ENCODE peak calls at places on chromosomes 13 and 19, in four cellular contexts. One of them, this sample, is unnamed.

GRCh38 chr13:64278493-64278892 is 2862.8 kb upstream of the PCDH20 start:
- DNase-seq in NCI-H1105 treated with DMSO at 0.1 percent for 48 hours: no peak
- DNase-seq in NCI-H748 treated with DMSO at 0.1 percent for 48 hours: no peak
- DNase-seq in H9: no peak
- DNase-seq in this sample: no peak

GRCh38 chr13:82674546-82674945 is 1207.7 kb downstream of the SLITRK1 start:
- DNase-seq in NCI-H1105 treated with DMSO at 0.1 percent for 48 hours: no peak
- DNase-seq in NCI-H748 treated with DMSO at 0.1 percent for 48 hours: no peak
- DNase-seq in H9: no peak
- DNase-seq in this sample: no peak

GRCh38 chr19:15107056-15108010 is at the start of gene SYDE1:
- DNase-seq in NCI-H1105 treated with DMSO at 0.1 percent for 48 hours: no peak
- DNase-seq in NCI-H748 treated with DMSO at 0.1 percent for 48 hours: no peak
- DNase-seq in H9: peak
- DNase-seq in this sample: no peak

GRCh38 chr13:105202384-105202783 is 1333.1 kb downstream of the EFNB2 start:
- DNase-seq in NCI-H1105 treated with DMSO at 0.1 percent for 48 hours: no peak
- DNase-seq in NCI-H748 treated with DMSO at 0.1 percent for 48 hours: no peak
- DNase-seq in H9: no peak
- DNase-seq in this sample: peak

GRCh38 chr13:30033681-30034447 is 183.4 kb upstream of the UBL3 start:
- DNase-seq in NCI-H1105 treated with DMSO at 0.1 percent for 48 hours: no peak
- DNase-seq in NCI-H748 treated with DMSO at 0.1 percent for 48 hours: no peak
- DNase-seq in H9: no peak
- DNase-seq in this sample: peak

GRCh38 chr19:3950871-3951861 is 18.3 kb downstream of the NMRK2 start:
- DNase-seq in NCI-H1105 treated with DMSO at 0.1 percent for 48 hours: no peak
- DNase-seq in NCI-H748 treated with DMSO at 0.1 percent for 48 hours: no peak
- DNase-seq in H9: no peak
- DNase-seq in this sample: no peak

GRCh38 chr13:78256479-78256878 is 337.8 kb upstream of the EDNRB start:
- DNase-seq in NCI-H1105 treated with DMSO at 0.1 percent for 48 hours: no peak
- DNase-seq in NCI-H748 treated with DMSO at 0.1 percent for 48 hours: no peak
- DNase-seq in H9: no peak
- DNase-seq in this sample: no peak

GRCh38 chr13:44874886-44875630 is 114.2 kb downstream of the NUFIP1 start:
- DNase-seq in NCI-H1105 treated with DMSO at 0.1 percent for 48 hours: no peak
- DNase-seq in NCI-H748 treated with DMSO at 0.1 percent for 48 hours: no peak
- DNase-seq in H9: no peak
- DNase-seq in this sample: no peak

GRCh38 chr13:44293908-44294735 is 79.5 kb upstream of the SERP2 start:
- DNase-seq in NCI-H1105 treated with DMSO at 0.1 percent for 48 hours: no peak
- DNase-seq in NCI-H748 treated with DMSO at 0.1 percent for 48 hours: no peak
- DNase-seq in H9: no peak
- DNase-seq in this sample: no peak

GRCh38 chr13:48398450-48399095 is 14.3 kb downstream of the LPAR6 start:
- DNase-seq in NCI-H1105 treated with DMSO at 0.1 percent for 48 hours: no peak
- DNase-seq in NCI-H748 treated with DMSO at 0.1 percent for 48 hours: no peak
- DNase-seq in H9: no peak
- DNase-seq in this sample: no peak

GRCh38 chr19:2528543-2529173 is 52.7 kb downstream of the GADD45B start:
- DNase-seq in NCI-H1105 treated with DMSO at 0.1 percent for 48 hours: no peak
- DNase-seq in NCI-H748 treated with DMSO at 0.1 percent for 48 hours: no peak
- DNase-seq in H9: peak
- DNase-seq in this sample: no peak

GRCh38 chr19:57245066-57245465 is 4.6 kb downstream of the ZNF805 start:
- DNase-seq in NCI-H1105 treated with DMSO at 0.1 percent for 48 hours: no peak
- DNase-seq in NCI-H748 treated with DMSO at 0.1 percent for 48 hours: no peak
- DNase-seq in H9: no peak
- DNase-seq in this sample: no peak

GRCh38 chr19:5246554-5247155 is 94.0 kb downstream of the PTPRS start:
- DNase-seq in NCI-H1105 treated with DMSO at 0.1 percent for 48 hours: no peak
- DNase-seq in NCI-H748 treated with DMSO at 0.1 percent for 48 hours: no peak
- DNase-seq in H9: no peak
- DNase-seq in this sample: no peak

GRCh38 chr13:79810018-79810417 is 329.1 kb downstream of the NDFIP2 start:
- DNase-seq in NCI-H1105 treated with DMSO at 0.1 percent for 48 hours: no peak
- DNase-seq in NCI-H748 treated with DMSO at 0.1 percent for 48 hours: no peak
- DNase-seq in H9: no peak
- DNase-seq in this sample: no peak

GRCh38 chr13:31200636-31200970 is 828 bp downstream of the B3GLCT start:
- DNase-seq in NCI-H1105 treated with DMSO at 0.1 percent for 48 hours: peak
- DNase-seq in NCI-H748 treated with DMSO at 0.1 percent for 48 hours: no peak
- DNase-seq in H9: peak
- DNase-seq in this sample: peak

GRCh38 chr13:33799950-33800592 is 17.9 kb upstream of the RFC3 start:
- DNase-seq in NCI-H1105 treated with DMSO at 0.1 percent for 48 hours: peak
- DNase-seq in NCI-H748 treated with DMSO at 0.1 percent for 48 hours: no peak
- DNase-seq in H9: no peak
- DNase-seq in this sample: no peak

GRCh38 chr19:50384685-50385535 is 763 bp downstream of the POLD1 start:
- DNase-seq in NCI-H1105 treated with DMSO at 0.1 percent for 48 hours: peak
- DNase-seq in NCI-H748 treated with DMSO at 0.1 percent for 48 hours: no peak
- DNase-seq in H9: no peak
- DNase-seq in this sample: no peak

GRCh38 chr13:27481766-27482165 is 31.4 kb upstream of the MTIF3 start:
- DNase-seq in NCI-H1105 treated with DMSO at 0.1 percent for 48 hours: peak
- DNase-seq in NCI-H748 treated with DMSO at 0.1 percent for 48 hours: peak
- DNase-seq in H9: peak
- DNase-seq in this sample: peak

GRCh38 chr19:3243851-3244700 is 19.6 kb downstream of the CELF5 start:
- DNase-seq in NCI-H1105 treated with DMSO at 0.1 percent for 48 hours: no peak
- DNase-seq in NCI-H748 treated with DMSO at 0.1 percent for 48 hours: no peak
- DNase-seq in H9: peak
- DNase-seq in this sample: no peak

GRCh38 chr19:5293607-5294089 is 47.0 kb downstream of the PTPRS start:
- DNase-seq in NCI-H1105 treated with DMSO at 0.1 percent for 48 hours: peak
- DNase-seq in NCI-H748 treated with DMSO at 0.1 percent for 48 hours: no peak
- DNase-seq in H9: peak
- DNase-seq in this sample: peak

GRCh38 chr19:892243-892996 is 567 bp downstream of the MED16 start:
- DNase-seq in NCI-H1105 treated with DMSO at 0.1 percent for 48 hours: no peak
- DNase-seq in NCI-H748 treated with DMSO at 0.1 percent for 48 hours: no peak
- DNase-seq in H9: no peak
- DNase-seq in this sample: no peak

GRCh38 chr13:48233886-48234488 is 981 bp downstream of the ITM2B start:
- DNase-seq in NCI-H1105 treated with DMSO at 0.1 percent for 48 hours: no peak
- DNase-seq in NCI-H748 treated with DMSO at 0.1 percent for 48 hours: no peak
- DNase-seq in H9: no peak
- DNase-seq in this sample: no peak

GRCh38 chr13:98998831-98999634 is 21.2 kb upstream of the DOCK9 start:
- DNase-seq in NCI-H1105 treated with DMSO at 0.1 percent for 48 hours: no peak
- DNase-seq in NCI-H748 treated with DMSO at 0.1 percent for 48 hours: no peak
- DNase-seq in H9: no peak
- DNase-seq in this sample: no peak

GRCh38 chr13:66237411-66238062 is 992.6 kb downstream of the PCDH9 start:
- DNase-seq in NCI-H1105 treated with DMSO at 0.1 percent for 48 hours: no peak
- DNase-seq in NCI-H748 treated with DMSO at 0.1 percent for 48 hours: no peak
- DNase-seq in H9: no peak
- DNase-seq in this sample: no peak

GRCh38 chr19:38370299-38370698 is 4.1 kb upstream of the PSMD8 start:
- DNase-seq in NCI-H1105 treated with DMSO at 0.1 percent for 48 hours: no peak
- DNase-seq in NCI-H748 treated with DMSO at 0.1 percent for 48 hours: no peak
- DNase-seq in H9: no peak
- DNase-seq in this sample: no peak

GRCh38 chr13:53005631-53006030 is 23.0 kb upstream of the OLFM4 start:
- DNase-seq in NCI-H1105 treated with DMSO at 0.1 percent for 48 hours: no peak
- DNase-seq in NCI-H748 treated with DMSO at 0.1 percent for 48 hours: no peak
- DNase-seq in H9: no peak
- DNase-seq in this sample: no peak

GRCh38 chr19:43643326-43643725 is 3.7 kb upstream of the CADM4 start:
- DNase-seq in NCI-H1105 treated with DMSO at 0.1 percent for 48 hours: peak
- DNase-seq in NCI-H748 treated with DMSO at 0.1 percent for 48 hours: no peak
- DNase-seq in H9: no peak
- DNase-seq in this sample: no peak

GRCh38 chr13:109357751-109358150 is 428.6 kb downstream of the IRS2 start:
- DNase-seq in NCI-H1105 treated with DMSO at 0.1 percent for 48 hours: no peak
- DNase-seq in NCI-H748 treated with DMSO at 0.1 percent for 48 hours: no peak
- DNase-seq in H9: no peak
- DNase-seq in this sample: no peak

GRCh38 chr13:60759499-60759898 is 362.5 kb downstream of the TDRD3 start:
- DNase-seq in NCI-H1105 treated with DMSO at 0.1 percent for 48 hours: peak
- DNase-seq in NCI-H748 treated with DMSO at 0.1 percent for 48 hours: peak
- DNase-seq in H9: no peak
- DNase-seq in this sample: no peak

GRCh38 chr19:54179921-54180452 is 7.0 kb upstream of the TMC4 start:
- DNase-seq in NCI-H1105 treated with DMSO at 0.1 percent for 48 hours: peak
- DNase-seq in NCI-H748 treated with DMSO at 0.1 percent for 48 hours: peak
- DNase-seq in H9: peak
- DNase-seq in this sample: no peak

GRCh38 chr13:52356327-52356726 is 49.6 kb downstream of the THSD1 start:
- DNase-seq in NCI-H1105 treated with DMSO at 0.1 percent for 48 hours: no peak
- DNase-seq in NCI-H748 treated with DMSO at 0.1 percent for 48 hours: no peak
- DNase-seq in H9: no peak
- DNase-seq in this sample: no peak

GRCh38 chr19:3899531-3900294 is 19.2 kb downstream of the ATCAY start:
- DNase-seq in NCI-H1105 treated with DMSO at 0.1 percent for 48 hours: no peak
- DNase-seq in NCI-H748 treated with DMSO at 0.1 percent for 48 hours: no peak
- DNase-seq in H9: no peak
- DNase-seq in this sample: no peak

GRCh38 chr13:24071423-24072075 is 89.0 kb upstream of the SPATA13 start:
- DNase-seq in NCI-H1105 treated with DMSO at 0.1 percent for 48 hours: no peak
- DNase-seq in NCI-H748 treated with DMSO at 0.1 percent for 48 hours: no peak
- DNase-seq in H9: no peak
- DNase-seq in this sample: no peak

GRCh38 chr19:13825489-13826475 is 30.5 kb downstream of the ZSWIM4 start:
- DNase-seq in NCI-H1105 treated with DMSO at 0.1 percent for 48 hours: no peak
- DNase-seq in NCI-H748 treated with DMSO at 0.1 percent for 48 hours: no peak
- DNase-seq in H9: peak
- DNase-seq in this sample: no peak

GRCh38 chr13:114107686-114108081 is 24.7 kb downstream of the RASA3 start:
- DNase-seq in NCI-H1105 treated with DMSO at 0.1 percent for 48 hours: no peak
- DNase-seq in NCI-H748 treated with DMSO at 0.1 percent for 48 hours: no peak
- DNase-seq in H9: no peak
- DNase-seq in this sample: no peak